ENCODE peak calls at places on chromosomes 16 and 17, in five cellular contexts. A is T-helper 17 cell; M is activated T-cell treated with anti-CD3 and anti-CD28 coated beads, Interleukin-2, amount 50 U/mL, for 1 hour; U is stimulated activated CD8-positive, alpha-beta memory T cell treated with anti-CD3 and anti-CD28 coated beads, Interleukin-12 subunit alpha, Interleukin-12 subunit beta, amount 100 ng/mL, for 1 hour; B is NCI-H1436. D is an unnamed sample.

GRCh38 chr16:57012353-57012752 is 23.0 kb downstream of the NLRC5 start:
- DNase-seq in A (no peak), M (no peak), U (no peak), B (no peak), D (no peak)

GRCh38 chr16:1150511-1150982 is 2.4 kb upstream of the CACNA1H start:
- DNase-seq in A (no peak), M (peak), U (no peak), B (no peak), D (no peak)

GRCh38 chr17:48724241-48725004 is 1.4 kb downstream of the PRAC2 start:
- DNase-seq in A (peak), M (peak), U (peak), B (peak), D (peak)

GRCh38 chr17:80569936-80570335 is 25.3 kb downstream of the RPTOR start:
- DNase-seq in A (no peak), M (no peak), U (no peak), B (no peak), D (no peak)

GRCh38 chr16:13780406-13780805 is 139.5 kb upstream of the ERCC4 start:
- DNase-seq in A (no peak), M (no peak), U (no peak), B (no peak), D (no peak)

GRCh38 chr16:67758006-67758405 is 38.9 kb upstream of the GFOD2 start:
- DNase-seq in A (no peak), M (no peak), U (no peak), B (no peak), D (no peak)

GRCh38 chr17:62802531-62803205 is 5.4 kb downstream of the MARCHF10 start:
- DNase-seq in A (no peak), M (no peak), U (no peak), B (no peak), D (no peak)

GRCh38 chr17:17849147-17849820 is 12.5 kb upstream of the SREBF1 start:
- DNase-seq in A (peak), M (peak), U (peak), B (peak), D (peak)

GRCh38 chr17:16428098-16428882 is 12.9 kb downstream of the TRPV2 start:
- DNase-seq in A (no peak), M (peak), U (no peak), B (peak), D (no peak)

GRCh38 chr16:69848635-69849545 is 86.8 kb downstream of the WWP2 start:
- DNase-seq in A (no peak), M (no peak), U (no peak), B (no peak), D (no peak)

D was measured in NCI-H2081.